ENCODE peak calls at places on chromosomes 2 and 18, in eight cellular contexts. A is EL; L is CD8-positive, alpha-beta T cell; Y is AML-193; H is amygdala; I is activated naive CD4-positive, alpha-beta T cell treated with anti-CD3 and anti-CD28 coated beads, Interleukin-2, amount 10 ng/mL, durations not matched to agents 7 days and 5 days; B is naive thymus-derived CD8-positive, alpha-beta T cell; D is AG20443. F is an unnamed sample.

GRCh38 chr2:78407960-78408794 is 617.3 kb upstream of the REG3G start:
- DNase-seq in D (no peak), H (no peak), L (no peak), I (no peak), B (no peak), Y (no peak), A (no peak), F (no peak)

GRCh38 chr2:32360416-32360815 is 3.6 kb downstream of the BIRC6 start:
- DNase-seq in L (no peak), H (no peak), Y (no peak), A (peak), D (no peak), I (no peak), B (no peak), F (no peak)

GRCh38 chr2:211329421-211329820 is 773.0 kb downstream of the CPS1 start:
- DNase-seq in L (no peak), Y (no peak), I (no peak), D (no peak), B (no peak), H (no peak), A (no peak), F (no peak)

GRCh38 chr2:105455488-105455991 is 56.7 kb upstream of the FHL2 start:
- DNase-seq in A (peak), B (no peak), H (no peak), I (no peak), Y (no peak), D (peak), L (no peak), F (no peak)

GRCh38 chr2:44822174-44822573 is 119.3 kb upstream of the SIX3 start:
- DNase-seq in L (no peak), D (no peak), B (no peak), H (no peak), Y (no peak), I (no peak), A (no peak), F (no peak)

GRCh38 chr18:60096428-60096827 is 196.6 kb downstream of the PMAIP1 start:
- DNase-seq in Y (no peak), A (no peak), B (no peak), I (no peak), L (no peak), D (no peak), H (no peak), F (no peak)

GRCh38 chr2:83899271-83899670 is 559.8 kb downstream of the SUCLG1 start:
- DNase-seq in L (no peak), Y (no peak), H (no peak), B (no peak), I (no peak), A (peak), D (no peak), F (no peak)

GRCh38 chr18:44733069-44733753 is 52.5 kb downstream of the SETBP1 start:
- DNase-seq in L (no peak), Y (peak), B (no peak), A (peak), D (peak), I (peak), H (no peak), F (no peak)

GRCh38 chr2:158894078-158894477 is 74.4 kb upstream of the TANC1 start:
- DNase-seq in Y (no peak), B (no peak), L (no peak), A (peak), H (no peak), I (no peak), D (peak), F (no peak)

GRCh38 chr2:85307527-85307897 is 20.3 kb downstream of the TGOLN2 start:
- DNase-seq in D (no peak), Y (no peak), A (no peak), H (no peak), B (no peak), I (no peak), L (no peak), F (no peak)

GRCh38 chr18:61896767-61897166 is 4.0 kb upstream of the RNF152 start:
- DNase-seq in A (peak), D (peak), I (no peak), H (no peak), Y (no peak), L (no peak), B (no peak), F (no peak)